ENCODE peak calls at places on chromosomes 4 and X, in ten cellular contexts. X, W, F, S, M, T, C, J, P and I are unnamed samples.

GRCh38 chrX:128106630-128107029 is 54.4 kb upstream of the ACTRT1 start:
- DNase-seq in F (no peak), W (peak), M (no peak), C (no peak), P (no peak), T (no peak), J (no peak), S (no peak), X (no peak), I (peak)

GRCh38 chr4:123661080-123661737 is 264.6 kb downstream of the SPRY1 start:
- DNase-seq in J (no peak), W (no peak), T (no peak), P (no peak), S (no peak), C (no peak), M (no peak), X (no peak), F (no peak), I (peak)

GRCh38 chr4:142567620-142568451 is 278.3 kb downstream of the INPP4B start:
- DNase-seq in M (peak), C (no peak), W (no peak), J (no peak), P (peak), F (no peak), T (no peak), X (no peak), S (no peak), I (no peak)

GRCh38 chrX:75038925-75039324 is 113.7 kb upstream of the NEXMIF start:
- DNase-seq in W (peak), P (no peak), F (peak), J (no peak), X (no peak), M (no peak), T (no peak), C (no peak), S (no peak), I (peak)

GRCh38 chrX:100449696-100450606 is 39.9 kb upstream of the PCDH19 start:
- DNase-seq in X (no peak), W (no peak), M (no peak), S (no peak), P (no peak), J (peak), F (peak), T (no peak), C (peak), I (peak)

GRCh38 chrX:119655125-119655524 is 37.8 kb downstream of the SEPTIN6 start:
- DNase-seq in P (no peak), X (no peak), J (peak), M (no peak), F (peak), C (no peak), W (peak), T (no peak), S (no peak), I (peak)

GRCh38 chrX:57119416-57119815 is 1.9 kb downstream of the SPIN2B start:
- DNase-seq in W (no peak), T (no peak), F (no peak), P (no peak), C (no peak), M (no peak), S (no peak), X (no peak), J (no peak), I (no peak)

GRCh38 chr4:71261001-71261400 is 77.8 kb upstream of the SLC4A4 start:
- DNase-seq in P (no peak), X (peak), T (no peak), F (no peak), J (no peak), S (no peak), C (no peak), W (no peak), M (no peak), I (no peak)

GRCh38 chr4:108029321-108029720 is 39.6 kb downstream of the HADH start:
- DNase-seq in P (no peak), X (no peak), C (no peak), S (no peak), J (no peak), W (no peak), T (no peak), M (no peak), F (no peak), I (no peak)

GRCh38 chrX:1841746-1842145 is 226.9 kb downstream of the ASMT start:
- DNase-seq in P (no peak), X (peak), W (no peak), M (no peak), F (no peak), T (no peak), C (no peak), S (peak), J (no peak), I (no peak)

GRCh38 chrX:115367455-115367854 is 77.9 kb downstream of the LUZP4 start:
- DNase-seq in C (no peak), M (no peak), W (no peak), S (no peak), J (no peak), X (no peak), F (no peak), P (no peak), T (no peak), I (no peak)

GRCh38 chr4:34676390-34676789 is 1567.9 kb downstream of the ARAP2 start:
- DNase-seq in P (no peak), X (no peak), S (no peak), W (no peak), M (no peak), T (no peak), F (no peak), C (no peak), J (no peak), I (no peak)

GRCh38 chr4:169024762-169025161 is 14.7 kb upstream of the CBR4 start:
- DNase-seq in W (no peak), C (no peak), P (no peak), X (no peak), F (peak), T (no peak), J (no peak), S (no peak), M (no peak), I (peak)

GRCh38 chr4:184263910-184264732 is 46.4 kb upstream of the ENPP6 start:
- DNase-seq in C (peak), J (peak), F (peak), P (peak), S (peak), M (peak), T (peak), W (peak), X (peak), I (peak)

GRCh38 chrX:53682885-53683555 is 3.5 kb downstream of the HUWE1 start:
- DNase-seq in S (no peak), P (no peak), T (no peak), J (peak), F (peak), C (no peak), W (peak), M (no peak), X (no peak), I (peak)

GRCh38 chrX:130173190-130173895 is 1.6 kb downstream of the RAB33A start:
- DNase-seq in F (peak), S (peak), T (no peak), P (no peak), J (peak), X (no peak), M (no peak), C (no peak), W (peak), I (peak)

DNA sequence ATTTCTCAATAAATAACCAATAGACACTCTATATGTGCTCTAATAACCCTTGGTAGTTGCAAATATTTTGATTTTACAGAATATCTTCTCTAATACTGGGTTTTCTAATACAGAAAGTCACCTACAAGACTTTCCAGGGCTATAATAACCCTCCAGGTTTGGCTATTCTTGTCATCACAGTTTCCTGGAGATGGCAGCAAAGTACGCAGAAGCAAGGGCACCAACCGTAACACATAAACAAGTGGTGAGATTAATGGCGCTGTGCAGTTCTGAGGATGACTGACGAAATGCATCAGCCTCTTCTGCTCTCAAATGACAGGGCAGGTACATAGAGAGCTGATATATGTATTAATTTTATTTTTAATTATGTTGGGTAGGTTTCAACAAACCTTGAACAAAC is 122.4 kb downstream of the C4orf33 start:
- DNase-seq in F (peak), J (no peak), T (no peak), X (peak), M (no peak), P (no peak), W (peak), C (no peak), S (no peak), I (no peak)
- TF ChIP-seq CTCF in F (peak), J (no peak), T (peak), X (peak), M (no peak), P (peak), W (peak), C (peak), S (no peak), I (no peak)

GRCh38 chrX:13485167-13485566 is 84.2 kb upstream of the EGFL6 start:
- DNase-seq in S (no peak), M (no peak), X (no peak), W (no peak), F (no peak), T (no peak), C (no peak), P (no peak), J (no peak), I (no peak)

GRCh38 chrX:13488706-13489105 is 80.7 kb upstream of the EGFL6 start:
- DNase-seq in F (no peak), C (no peak), S (no peak), P (no peak), M (no peak), W (no peak), T (no peak), X (no peak), J (no peak), I (no peak)

GRCh38 chrX:13491061-13491460 is 78.3 kb upstream of the EGFL6 start:
- DNase-seq in X (no peak), S (no peak), T (no peak), P (no peak), W (no peak), C (no peak), J (no peak), M (no peak), F (no peak), I (peak)

GRCh38 chrX:13489451-13489850 is 80.0 kb upstream of the EGFL6 start:
- DNase-seq in S (peak), W (peak), M (peak), C (no peak), J (peak), T (peak), X (no peak), P (no peak), F (peak), I (no peak)

GRCh38 chrX:13487731-13488505 is 81.5 kb upstream of the EGFL6 start:
- DNase-seq in X (no peak), S (no peak), F (peak), P (peak), J (peak), M (peak), C (no peak), W (peak), T (no peak), I (peak)
- TF ChIP-seq POLR2A in X (no peak), S (no peak), F (no peak), P (no peak), J (no peak), M (no peak), C (no peak), W (no peak), T (no peak), I (no peak)

DNA sequence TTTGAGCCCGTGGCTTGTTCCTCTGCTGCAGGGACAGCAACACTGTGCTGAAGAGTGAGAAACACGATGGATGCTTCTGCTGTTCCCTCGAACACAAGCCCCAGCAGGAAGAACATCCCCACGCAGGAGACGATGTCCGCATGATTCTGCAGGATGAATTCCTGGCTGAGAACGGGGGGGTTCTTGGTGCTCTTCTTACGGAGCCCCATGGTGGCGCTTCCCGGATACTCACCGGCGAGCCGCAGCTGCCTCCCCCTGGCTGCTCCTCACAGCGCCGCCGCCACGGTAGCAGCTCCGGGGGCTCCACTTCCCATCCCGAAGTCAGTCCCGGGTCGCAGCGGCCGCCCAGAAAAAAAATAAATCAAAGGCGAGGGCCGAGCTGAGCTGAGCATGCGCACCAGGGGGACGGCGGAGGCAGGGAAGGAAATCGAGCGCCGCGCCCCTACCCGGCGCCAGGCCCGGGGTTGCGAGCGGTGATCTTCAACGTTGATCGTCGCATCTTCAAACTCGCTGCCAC is at the start of gene TRAM1L1:
- DNase-seq in S (peak), W (peak), J (peak), T (no peak), C (peak), M (peak), X (peak), F (peak), P (peak), I (no peak)
- TF ChIP-seq CTCF in S (no peak), W (no peak), J (no peak), T (peak), C (no peak), M (no peak), X (no peak), F (peak), P (no peak), I (no peak)

DNA sequence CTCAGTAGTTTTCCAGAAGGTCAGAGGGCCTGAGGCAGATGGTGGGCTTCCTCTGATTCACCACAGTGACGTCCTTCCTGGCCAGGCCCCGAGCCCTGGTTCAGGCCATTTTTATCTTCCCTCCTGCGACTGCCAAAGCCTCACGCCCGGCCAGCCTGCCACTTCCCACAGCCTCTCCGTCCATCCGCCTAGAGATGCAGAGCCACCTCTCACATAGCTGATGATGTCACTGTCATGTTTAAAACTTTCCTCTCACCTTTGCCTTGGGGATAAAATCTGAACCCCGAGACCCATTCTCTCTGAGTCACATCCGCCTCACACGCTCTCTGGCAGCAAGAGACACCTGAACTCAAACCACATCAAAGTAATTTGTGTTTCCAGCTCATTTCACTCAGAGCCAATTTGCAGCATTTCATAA is 175.4 kb downstream of the QDPR start:
- DNase-seq in T (peak), F (peak), J (peak), W (no peak), X (peak), M (no peak), S (no peak), C (no peak), P (no peak), I (no peak)
- TF ChIP-seq POLR2A in T (no peak), F (no peak), J (no peak), W (no peak), X (no peak), M (no peak), S (no peak), C (no peak), P (no peak), I (no peak)

GRCh38 chr4:37561196-37561802 is 124.9 kb downstream of the RELL1 start:
- DNase-seq in T (no peak), F (no peak), C (no peak), W (peak), P (no peak), X (no peak), S (no peak), J (no peak), M (no peak), I (no peak)
- TF ChIP-seq CTCF in T (no peak), F (no peak), C (no peak), W (no peak), P (no peak), X (no peak), S (no peak), J (no peak), M (no peak), I (no peak)

DNA sequence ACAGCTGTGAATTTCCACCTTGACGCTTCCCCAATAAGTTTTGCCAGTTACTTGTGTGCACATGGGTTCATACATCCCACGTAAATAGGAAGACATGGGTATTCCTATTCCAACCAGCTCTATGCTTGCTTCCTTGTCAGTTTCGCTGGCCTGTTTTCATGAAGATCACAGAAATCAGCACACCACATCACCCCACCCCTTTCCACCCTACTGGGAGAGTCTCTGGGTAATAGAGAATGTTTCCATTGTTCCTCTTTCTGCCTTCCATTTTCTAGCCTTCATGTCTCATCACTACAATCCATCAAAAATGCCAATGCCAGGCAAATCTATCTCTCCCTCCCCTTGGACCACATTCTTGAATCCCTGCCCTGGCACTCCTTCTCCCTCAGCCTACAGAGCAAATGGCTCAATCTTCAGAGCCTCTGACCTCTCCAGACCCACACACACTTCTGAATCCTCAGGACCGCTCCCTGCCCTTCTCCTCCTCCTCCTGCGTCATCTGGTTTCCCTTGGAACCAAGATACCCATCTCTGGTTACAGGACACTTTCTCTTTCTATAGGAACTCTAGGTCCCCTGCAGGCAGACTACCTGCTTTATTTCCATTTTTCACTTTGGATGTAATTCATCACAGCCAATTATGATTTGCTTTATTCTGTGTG is 323.3 kb downstream of the DHX15 start:
- DNase-seq in P (no peak), T (no peak), J (no peak), X (no peak), C (no peak), M (no peak), S (no peak), F (no peak), W (no peak), I (no peak)
- TF ChIP-seq POLR2A in P (no peak), T (no peak), J (no peak), X (no peak), C (no peak), M (no peak), S (no peak), F (no peak), W (no peak), I (no peak)

GRCh38 chr4:187929024-187929423 is 66.5 kb upstream of the ZFP42 start:
- DNase-seq in W (peak), T (no peak), M (no peak), P (no peak), S (no peak), C (no peak), X (no peak), J (no peak), F (no peak), I (peak)
- TF ChIP-seq CTCF in W (peak), T (no peak), M (no peak), P (no peak), S (no peak), C (no peak), X (no peak), J (no peak), F (no peak), I (peak)

GRCh38 chr4:56272003-56272402 is 115.3 kb downstream of the AASDH start:
- DNase-seq in J (no peak), F (no peak), X (peak), S (no peak), T (no peak), P (no peak), C (no peak), W (no peak), M (no peak), I (no peak)

GRCh38 chr4:56267558-56267957 is 119.7 kb downstream of the AASDH start:
- DNase-seq in F (no peak), S (no peak), J (no peak), C (no peak), P (no peak), W (no peak), X (no peak), M (no peak), T (no peak), I (no peak)

GRCh38 chr4:56271121-56271520 is 116.2 kb downstream of the AASDH start:
- DNase-seq in M (no peak), P (no peak), J (no peak), F (no peak), T (no peak), W (no peak), C (no peak), S (no peak), X (no peak), I (no peak)

GRCh38 chr4:56276547-56276946 is 110.7 kb downstream of the AASDH start:
- DNase-seq in S (no peak), C (no peak), P (no peak), F (no peak), M (no peak), J (no peak), T (no peak), W (no peak), X (no peak), I (no peak)

DNA sequence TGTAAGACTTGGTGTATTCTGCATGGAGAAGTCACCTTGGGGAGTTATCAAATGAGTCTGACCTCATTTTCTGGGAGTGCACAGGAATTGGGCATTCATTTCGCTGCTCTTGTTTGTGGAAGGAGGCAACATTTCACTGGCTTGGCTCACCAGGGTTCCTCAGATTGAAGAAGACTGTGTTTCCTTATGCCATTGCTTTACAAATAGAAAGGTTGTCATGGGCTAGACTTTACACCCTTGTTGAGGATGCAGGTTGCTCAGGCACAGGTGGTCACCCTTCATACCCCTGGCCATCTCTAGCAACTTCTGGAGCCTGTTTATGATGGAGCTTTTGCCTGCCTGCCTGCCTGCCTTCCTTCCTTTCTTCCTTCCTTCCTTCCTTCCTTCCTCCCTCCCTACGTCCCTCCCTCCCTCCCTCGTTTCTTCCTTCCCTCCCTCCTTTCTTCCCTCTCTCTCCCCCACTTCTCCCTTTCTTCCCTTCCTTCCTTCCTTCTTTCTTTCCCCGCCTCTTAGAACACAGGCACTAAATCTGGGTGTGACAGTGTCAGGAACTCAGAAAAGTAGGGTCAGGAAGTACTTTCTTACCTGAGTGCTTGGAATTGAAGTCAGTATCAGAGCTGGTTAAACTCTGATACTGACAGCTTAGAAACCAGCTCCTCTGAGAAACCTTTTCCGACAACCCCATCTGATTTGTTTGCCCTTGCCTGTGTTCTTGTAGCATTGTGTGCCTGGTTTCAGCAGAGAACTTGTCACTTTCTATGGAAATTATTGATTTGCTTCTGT is 114.2 kb downstream of the AASDH start:
- DNase-seq in J (no peak), M (no peak), S (no peak), C (no peak), T (peak), P (no peak), X (no peak), W (no peak), F (no peak), I (no peak)
- TF ChIP-seq POLR2A in J (no peak), M (no peak), S (no peak), C (no peak), T (no peak), P (no peak), X (no peak), W (no peak), F (no peak), I (no peak)

DNA sequence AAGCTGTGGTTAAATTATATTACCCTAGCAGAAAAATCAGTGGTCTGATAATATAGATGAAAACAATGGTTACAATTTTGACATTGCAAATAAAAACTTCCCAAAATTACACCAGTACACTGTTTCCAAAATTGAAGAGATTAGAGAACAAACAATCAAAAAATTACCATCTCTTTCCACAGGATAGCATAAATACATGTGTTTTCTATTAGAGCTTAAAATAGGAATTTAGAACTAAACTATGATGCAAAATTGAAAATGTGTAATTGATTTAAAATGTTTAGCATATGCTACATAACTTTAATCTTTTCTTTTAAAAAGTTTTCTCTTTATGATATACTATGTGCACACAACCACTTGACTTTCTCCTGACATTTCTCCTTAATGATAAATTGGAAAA is 6.7 kb downstream of the EDNRA start:
- DNase-seq in F (no peak), P (no peak), C (no peak), M (no peak), T (no peak), X (no peak), J (no peak), W (no peak), S (no peak), I (no peak)
- TF ChIP-seq CTCF in F (no peak), P (no peak), C (no peak), M (no peak), T (no peak), X (no peak), J (no peak), W (no peak), S (no peak), I (no peak)